ENCODE peak calls at places on chromosomes 3 and 15, in four cellular contexts. One of them, this sample, is unnamed.
A peak's percentile ranks its signal among the peaks of the same experiment; 100 is the strongest.

GRCh38 chr3:183377307-183377959 is 51.0 kb downstream of the MCF2L2 start:
- DNase-seq in HEK293T: no peak
- DNase-seq in WTC11: no peak
- DNase-seq in HepG2: no peak
- DNase-seq in this sample: no peak

GRCh38 chr3:89046661-89047060 is 60.8 kb upstream of the EPHA3 start:
- DNase-seq in HEK293T: no peak
- DNase-seq in WTC11: no peak
- DNase-seq in HepG2: no peak
- DNase-seq in this sample: no peak

GRCh38 chr3:178537123-178537754 is 1.0 kb downstream of the KCNMB2 start:
- DNase-seq in HEK293T: no peak
- DNase-seq in WTC11: no peak
- DNase-seq in HepG2: no peak
- DNase-seq in this sample: no peak

GRCh38 chr15:49036650-49037545 is 9.3 kb downstream of the SECISBP2L start:
- DNase-seq in HEK293T: no peak
- DNase-seq in WTC11: no peak
- DNase-seq in HepG2: no peak
- DNase-seq in this sample: peak; percentile 9

GRCh38 chr15:101017041-101017754 is 98.0 kb downstream of the LRRK1 start:
- DNase-seq in HEK293T: no peak
- DNase-seq in WTC11: peak; percentile 64
- DNase-seq in HepG2: no peak
- DNase-seq in this sample: no peak

GRCh38 chr3:188051801-188052228 is 102.1 kb upstream of the LPP start:
- DNase-seq in HEK293T: no peak
- DNase-seq in WTC11: no peak
- DNase-seq in HepG2: no peak
- DNase-seq in this sample: no peak

GRCh38 chr3:178787960-178788359 is 251.7 kb downstream of the KCNMB2 start:
- DNase-seq in HEK293T: no peak
- DNase-seq in WTC11: no peak
- DNase-seq in HepG2: no peak
- DNase-seq in this sample: no peak

GRCh38 chr3:72361990-72362389 is 486.3 kb downstream of the SHQ1 start:
- DNase-seq in HEK293T: no peak
- DNase-seq in WTC11: no peak
- DNase-seq in HepG2: no peak
- DNase-seq in this sample: no peak

GRCh38 chr15:51830279-51830806 is 890 bp downstream of the TMOD3 start:
- DNase-seq in HEK293T: no peak
- DNase-seq in WTC11: no peak
- DNase-seq in HepG2: no peak
- DNase-seq in this sample: no peak

DNA sequence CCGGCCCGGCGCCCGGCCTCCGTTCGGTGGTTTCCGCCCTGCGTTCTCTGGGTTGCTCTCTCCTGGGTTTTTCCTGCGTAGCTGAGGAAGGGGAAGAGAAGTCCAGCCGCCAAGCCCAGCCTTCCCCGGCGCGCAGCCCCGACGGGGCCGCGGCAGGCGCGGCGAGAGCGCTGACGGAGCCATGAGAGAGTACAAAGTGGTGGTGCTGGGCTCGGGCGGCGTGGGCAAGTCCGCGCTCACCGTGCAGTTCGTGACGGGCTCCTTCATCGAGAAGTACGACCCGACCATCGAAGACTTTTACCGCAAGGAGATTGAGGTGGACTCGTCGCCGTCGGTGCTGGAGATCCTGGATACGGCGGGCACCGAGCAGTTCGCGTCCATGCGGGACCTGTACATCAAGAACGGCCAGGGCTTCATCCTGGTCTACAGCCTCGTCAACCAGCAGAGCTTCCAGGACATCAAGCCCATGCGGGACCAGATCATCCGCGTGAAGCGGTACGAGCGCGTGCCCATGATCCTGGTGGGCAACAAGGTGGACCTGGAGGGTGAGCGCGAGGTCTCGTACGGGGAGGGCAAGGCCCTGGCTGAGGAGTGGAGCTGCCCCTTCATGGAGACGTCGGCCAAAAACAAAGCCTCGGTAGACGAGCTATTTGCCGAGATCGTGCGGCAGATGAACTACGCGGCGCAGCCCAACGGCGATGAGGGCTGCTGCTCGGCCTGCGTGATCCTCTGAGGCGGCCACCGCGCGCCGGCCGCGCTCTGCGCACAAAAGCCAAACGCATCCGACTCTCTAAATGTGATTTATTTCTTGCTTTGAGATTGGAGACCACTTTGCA is 705 bp downstream of the RAP2B start:
- DNase-seq in HEK293T: peak; percentile 24
- DNase-seq in WTC11: peak; percentile 35
- DNase-seq in HepG2: no peak
- DNase-seq in this sample: peak; percentile 62
- TF ChIP-seq ELF4 in HEK293T: no peak
- TF ChIP-seq ELF4 in WTC11: no peak
- TF ChIP-seq ELF4 in HepG2: no peak
- TF ChIP-seq ELF4 in this sample: no peak

GRCh38 chr3:126553284-126553811 is 5.4 kb downstream of the C3orf22 start:
- DNase-seq in HEK293T: no peak
- DNase-seq in WTC11: no peak
- DNase-seq in HepG2: no peak
- DNase-seq in this sample: no peak
- TF ChIP-seq ELF4 in HEK293T: no peak
- TF ChIP-seq ELF4 in WTC11: no peak
- TF ChIP-seq ELF4 in HepG2: no peak
- TF ChIP-seq ELF4 in this sample: no peak

GRCh38 chr3:38114875-38115644 is 21.9 kb downstream of the ACAA1 start:
- DNase-seq in HEK293T: no peak
- DNase-seq in WTC11: peak; percentile 4
- DNase-seq in HepG2: no peak
- DNase-seq in this sample: no peak
- TF ChIP-seq ELF4 in HEK293T: no peak
- TF ChIP-seq ELF4 in WTC11: no peak
- TF ChIP-seq ELF4 in HepG2: no peak
- TF ChIP-seq ELF4 in this sample: no peak

DNA sequence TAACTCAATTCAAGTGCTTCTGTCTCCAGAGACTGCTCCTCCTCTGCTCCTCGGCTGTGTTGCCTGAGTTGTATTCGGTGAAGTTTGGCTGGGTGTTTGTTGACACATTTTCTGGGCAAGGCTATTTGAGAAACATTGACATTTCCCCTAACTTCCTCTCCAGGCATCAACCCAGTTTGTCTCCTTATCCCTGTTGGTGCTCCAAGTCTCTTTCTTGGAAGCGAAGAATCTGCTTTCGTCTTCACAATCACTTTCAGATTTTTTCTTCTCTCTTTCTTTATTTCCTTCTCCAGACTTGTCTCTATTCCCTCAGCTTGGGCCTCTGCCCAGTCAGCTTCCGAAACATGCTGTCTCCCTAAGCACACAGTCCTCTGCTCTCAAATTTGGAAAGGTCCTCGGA is 84.7 kb downstream of the ETV5 start:
- DNase-seq in HEK293T: no peak
- DNase-seq in WTC11: no peak
- DNase-seq in HepG2: no peak
- DNase-seq in this sample: no peak
- TF ChIP-seq ELF4 in HEK293T: no peak
- TF ChIP-seq ELF4 in WTC11: no peak
- TF ChIP-seq ELF4 in HepG2: no peak
- TF ChIP-seq ELF4 in this sample: no peak

GRCh38 chr3:62686916-62687315 is 188.3 kb downstream of the CADPS start:
- DNase-seq in HEK293T: no peak
- DNase-seq in WTC11: no peak
- DNase-seq in HepG2: no peak
- DNase-seq in this sample: no peak

GRCh38 chr3:62688050-62688449 is 187.2 kb downstream of the CADPS start:
- DNase-seq in HEK293T: no peak
- DNase-seq in WTC11: no peak
- DNase-seq in HepG2: no peak
- DNase-seq in this sample: no peak

GRCh38 chr3:62682826-62683225 is 192.4 kb downstream of the CADPS start:
- DNase-seq in HEK293T: no peak
- DNase-seq in WTC11: no peak
- DNase-seq in HepG2: no peak
- DNase-seq in this sample: no peak

GRCh38 chr3:62688812-62689211 is 186.4 kb downstream of the CADPS start:
- DNase-seq in HEK293T: no peak
- DNase-seq in WTC11: no peak
- DNase-seq in HepG2: no peak
- DNase-seq in this sample: no peak

GRCh38 chr3:62686486-62686885 is 188.7 kb downstream of the CADPS start:
- DNase-seq in HEK293T: no peak
- DNase-seq in WTC11: no peak
- DNase-seq in HepG2: no peak
- DNase-seq in this sample: no peak
- TF ChIP-seq ELF4 in HEK293T: no peak
- TF ChIP-seq ELF4 in WTC11: no peak
- TF ChIP-seq ELF4 in HepG2: no peak
- TF ChIP-seq ELF4 in this sample: no peak

GRCh38 chr15:67542462-67543347 is at the start of gene MAP2K5:
- DNase-seq in HEK293T: peak; percentile 78
- DNase-seq in WTC11: peak; percentile 79
- DNase-seq in HepG2: peak; percentile 48
- DNase-seq in this sample: peak; percentile 85
- TF ChIP-seq ELF4 in HEK293T: no peak
- TF ChIP-seq ELF4 in WTC11: no peak
- TF ChIP-seq ELF4 in HepG2: no peak
- TF ChIP-seq ELF4 in this sample: peak; percentile 48

DNA sequence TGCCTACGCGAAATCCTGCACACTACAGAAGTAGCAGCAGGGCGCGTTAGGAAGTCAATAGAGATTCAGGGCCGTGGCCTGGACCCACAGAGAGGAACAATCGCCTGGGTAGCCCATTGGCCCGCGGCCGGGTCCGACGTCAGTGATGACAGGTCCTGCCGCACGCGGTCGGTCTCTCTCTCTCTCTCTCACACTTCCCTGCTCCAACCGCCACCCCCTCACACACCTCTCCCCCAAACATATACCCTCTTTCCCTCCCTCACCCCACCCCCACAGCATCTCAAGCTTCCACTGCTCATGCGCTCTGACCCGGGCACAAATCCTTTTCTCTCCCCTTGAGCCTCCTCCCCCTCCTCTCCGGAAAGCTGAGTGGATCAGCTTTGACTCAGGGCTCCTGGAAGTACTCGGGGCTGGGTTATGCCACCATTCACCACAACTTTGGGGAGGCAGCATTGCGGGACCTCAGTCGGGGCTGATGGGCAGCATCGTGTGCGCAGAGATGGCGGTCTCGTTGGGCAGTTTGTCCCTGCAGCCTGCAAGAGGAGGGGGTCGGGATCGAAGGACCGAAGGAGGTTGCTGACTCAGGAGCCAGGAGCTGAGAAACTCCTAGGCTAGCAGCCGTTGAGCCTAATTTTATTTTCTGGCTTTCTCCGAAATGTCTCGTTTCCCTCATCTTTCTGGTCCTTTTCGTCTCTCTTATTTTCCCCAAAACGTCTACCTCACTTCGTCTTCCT is 9.0 kb downstream of the ZIC4 start:
- DNase-seq in HEK293T: no peak
- DNase-seq in WTC11: peak; percentile 85
- DNase-seq in HepG2: no peak
- DNase-seq in this sample: no peak
- TF ChIP-seq ELF4 in HEK293T: no peak
- TF ChIP-seq ELF4 in WTC11: no peak
- TF ChIP-seq ELF4 in HepG2: no peak
- TF ChIP-seq ELF4 in this sample: no peak

DNA sequence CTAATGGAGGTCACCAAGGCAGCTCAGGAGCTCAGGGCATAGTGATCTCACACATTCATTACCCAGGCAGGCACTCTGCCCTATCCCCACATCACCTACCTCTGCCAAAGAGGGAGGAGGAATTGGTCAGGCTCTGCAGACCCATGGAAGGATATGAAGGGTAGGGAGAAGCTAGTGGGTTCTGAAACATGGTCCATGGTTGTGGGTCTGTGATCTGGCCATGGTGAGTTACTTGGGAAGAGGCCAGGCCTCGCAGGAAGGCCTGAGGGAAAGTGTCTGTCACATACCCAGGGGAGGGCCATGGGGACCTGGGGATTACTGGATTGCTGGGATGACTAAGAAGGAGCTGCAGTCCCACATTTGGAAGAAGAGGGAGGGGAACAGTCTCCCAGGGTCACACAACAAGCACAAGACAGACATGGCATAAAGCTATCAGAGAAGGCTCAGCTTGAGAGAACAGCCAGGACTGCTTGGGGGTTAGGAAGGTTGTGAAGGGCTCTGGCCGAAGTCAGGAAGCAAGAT is 1.4 kb upstream of the PRSS50 start:
- DNase-seq in HEK293T: no peak
- DNase-seq in WTC11: no peak
- DNase-seq in HepG2: no peak
- DNase-seq in this sample: no peak
- TF ChIP-seq ELF4 in HEK293T: no peak
- TF ChIP-seq ELF4 in WTC11: no peak
- TF ChIP-seq ELF4 in HepG2: no peak
- TF ChIP-seq ELF4 in this sample: no peak

GRCh38 chr3:46205286-46205960 is 2.7 kb downstream of the CCR1 start:
- DNase-seq in HEK293T: no peak
- DNase-seq in WTC11: no peak
- DNase-seq in HepG2: no peak
- DNase-seq in this sample: no peak
- TF ChIP-seq ELF4 in HEK293T: no peak
- TF ChIP-seq ELF4 in WTC11: no peak
- TF ChIP-seq ELF4 in HepG2: no peak
- TF ChIP-seq ELF4 in this sample: no peak

This sample was measured in K562.